ENCODE peak calls at places on chromosomes 7 and 10, in eight cellular contexts. Z is CD4-positive, alpha-beta T cell; V is NCI-H1092 treated with DMSO at 0.1 percent for 48 hours; W is LoVo; T is skeletal muscle cell; H is CD4-positive, alpha-beta memory T cell; L is T-helper 1 cell; J is H7. Q is an unnamed sample.

GRCh38 chr7:30745251-30745650 is 6.7 kb upstream of the INMT start:
- DNase-seq in Z (no peak), V (no peak), W (no peak), T (no peak), H (no peak), L (no peak), J (no peak), Q (no peak)

GRCh38 chr10:3584926-3585784 is 199.9 kb downstream of the KLF6 start:
- DNase-seq in Z (no peak), V (no peak), W (no peak), T (no peak), H (no peak), L (no peak), J (no peak), Q (no peak)

GRCh38 chr10:10872035-10872673 is 145.5 kb upstream of the CELF2 start:
- DNase-seq in Z (no peak), V (no peak), W (no peak), T (peak), H (no peak), L (no peak), J (no peak), Q (no peak)

GRCh38 chr7:3791327-3791726 is 490.3 kb downstream of the SDK1 start:
- DNase-seq in Z (no peak), V (no peak), W (no peak), T (no peak), H (no peak), L (no peak), J (no peak), Q (no peak)

GRCh38 chr7:55018361-55019328 is at the start of gene EGFR:
- DNase-seq in Z (no peak), V (peak), W (peak), T (no peak), H (no peak), L (no peak), J (peak), Q (no peak)

GRCh38 chr7:151083071-151083823 is at the start of gene TMUB1:
- DNase-seq in Z (peak), V (peak), W (peak), T (no peak), H (peak), L (peak), J (peak), Q (peak)

GRCh38 chr7:30845426-30846135 is 66.1 kb upstream of the AQP1 start:
- DNase-seq in Z (no peak), V (no peak), W (peak), T (peak), H (no peak), L (no peak), J (no peak), Q (no peak)

GRCh38 chr10:78571916-78572315 is 496.9 kb upstream of the ZMIZ1 start:
- DNase-seq in Z (no peak), V (no peak), W (no peak), T (no peak), H (no peak), L (no peak), J (no peak), Q (no peak)

GRCh38 chr10:7260412-7260900 is 150.4 kb downstream of the SFMBT2 start:
- DNase-seq in Z (no peak), V (peak), W (peak), T (peak), H (no peak), L (no peak), J (peak), Q (no peak)

GRCh38 chr10:83165164-83165563 is 974.1 kb upstream of the GHITM start:
- DNase-seq in Z (no peak), V (no peak), W (no peak), T (no peak), H (no peak), L (no peak), J (no peak), Q (no peak)

GRCh38 chr7:55128693-55129394 is 110.0 kb downstream of the EGFR start:
- DNase-seq in Z (no peak), V (peak), W (no peak), T (peak), H (no peak), L (no peak), J (no peak), Q (no peak)

GRCh38 chr7:2631924-2632716 is at the start of gene TTYH3:
- DNase-seq in Z (no peak), V (no peak), W (no peak), T (no peak), H (no peak), L (no peak), J (no peak), Q (no peak)

GRCh38 chr10:131574707-131575430 is 263.3 kb upstream of the TCERG1L start:
- DNase-seq in Z (no peak), V (no peak), W (no peak), T (no peak), H (no peak), L (no peak), J (no peak), Q (no peak)

GRCh38 chr7:156735861-156736260 is 95.3 kb downstream of the RNF32 start:
- DNase-seq in Z (no peak), V (no peak), W (no peak), T (no peak), H (no peak), L (no peak), J (no peak), Q (no peak)